ENCODE peak calls at places on chromosomes 11 and 22, in eight cellular contexts. F is CD8-positive, alpha-beta T cell; M is pancreas; W is mesendoderm; Y is BE2C; A is mammary epithelial cell; B is astrocyte; I is CD4-positive, alpha-beta T cell. Q is an unnamed sample. For H3K27me3, the result is how much of the 10 kb centered on the place peaks cover.

GRCh38 chr22:37905534-37906363 is at the start of gene MICALL1:
- DNase-seq in F (peak), M (peak), W (peak), Y (peak), A (peak), B (peak), I (peak), Q (peak)

GRCh38 chr11:43119275-43119970 is 192.4 kb upstream of the API5 start:
- DNase-seq in F (no peak), M (no peak), W (peak), Y (no peak), A (no peak), B (no peak), I (no peak), Q (no peak)

GRCh38 chr11:87493516-87493915 is 455.8 kb downstream of the TMEM135 start:
- DNase-seq in F (no peak), M (no peak), W (peak), Y (no peak), A (no peak), B (peak), I (no peak), Q (no peak)

GRCh38 chr11:115724709-115725108 is 220.5 kb upstream of the CADM1 start:
- DNase-seq in F (no peak), M (no peak), W (no peak), Y (no peak), A (peak), B (peak), I (no peak), Q (no peak)

GRCh38 chr11:123753110-123753509 is 1.2 kb downstream of the OR6X1 start:
- DNase-seq in F (no peak), M (no peak), W (no peak), Y (no peak), A (no peak), B (no peak), I (no peak), Q (no peak)

GRCh38 chr22:25139062-25139461 is 60.6 kb upstream of the CRYBB3 start:
- DNase-seq in F (no peak), M (peak), W (no peak), Y (no peak), A (no peak), B (no peak), I (no peak), Q (no peak)

GRCh38 chr22:35018995-35019394 is 47.0 kb upstream of the ISX start:
- DNase-seq in F (no peak), M (no peak), W (no peak), Y (no peak), A (no peak), B (no peak), I (no peak), Q (no peak)

GRCh38 chr22:37254206-37254866 is 10.3 kb upstream of the RAC2 start:
- DNase-seq in F (no peak), M (no peak), W (no peak), Y (no peak), A (peak), B (peak), I (no peak), Q (no peak)

GRCh38 chr11:128956401-128957203 is 13.9 kb upstream of the TP53AIP1 start:
- DNase-seq in F (no peak), M (peak), W (peak), Y (peak), A (peak), B (peak), I (no peak), Q (peak)

GRCh38 chr11:34758262-34758661 is 137.4 kb downstream of the EHF start:
- DNase-seq in F (no peak), M (no peak), W (no peak), Y (no peak), A (no peak), B (no peak), I (no peak), Q (peak)

GRCh38 chr11:116529210-116529609 is 243.6 kb downstream of the BUD13 start:
- DNase-seq in F (no peak), M (no peak), W (no peak), Y (no peak), A (no peak), B (no peak), I (no peak), Q (no peak)

GRCh38 chr11:13140873-13141655 is 131.9 kb downstream of the RASSF10 start:
- DNase-seq in F (no peak), M (peak), W (no peak), Y (no peak), A (peak), B (peak), I (no peak), Q (no peak)

GRCh38 chr11:48101958-48102357 is 114.7 kb upstream of the OR4B1 start:
- DNase-seq in F (no peak), M (no peak), W (no peak), Y (no peak), A (no peak), B (no peak), I (no peak), Q (no peak)

GRCh38 chr22:19105867-19106802 is 16.1 kb downstream of the DGCR2 start:
- DNase-seq in F (peak), M (no peak), W (peak), Y (peak), A (peak), B (no peak), I (peak), Q (peak)

GRCh38 chr11:8905528-8906165 is 5.3 kb upstream of the AKIP1 start:
- DNase-seq in F (no peak), M (no peak), W (no peak), Y (no peak), A (peak), B (peak), I (no peak), Q (no peak)

GRCh38 chr22:45212306-45212709 is 28.4 kb downstream of the KIAA0930 start:
- DNase-seq in F (no peak), M (no peak), W (peak), Y (peak), A (peak), B (peak), I (no peak), Q (peak)

GRCh38 chr11:83033972-83034672 is 37.6 kb downstream of the RAB30 start:
- DNase-seq in F (no peak), M (peak), W (no peak), Y (peak), A (peak), B (peak), I (no peak), Q (peak)

GRCh38 chr22:36741204-36741793 is 34.6 kb downstream of the IFT27 start:
- DNase-seq in F (no peak), M (no peak), W (peak), Y (peak), A (no peak), B (no peak), I (no peak), Q (peak)

GRCh38 chr11:35073691-35074382 is 65.1 kb upstream of the CD44 start:
- DNase-seq in F (no peak), M (no peak), W (no peak), Y (no peak), A (peak), B (no peak), I (no peak), Q (no peak)

GRCh38 chr11:47981667-47982404 is 1.5 kb downstream of the PTPRJ start:
- DNase-seq in F (no peak), M (no peak), W (no peak), Y (no peak), A (no peak), B (no peak), I (no peak), Q (no peak)

GRCh38 chr11:12900496-12900895 is 108.6 kb upstream of the RASSF10 start:
- DNase-seq in F (no peak), M (no peak), W (no peak), Y (no peak), A (peak), B (peak), I (no peak), Q (no peak)

GRCh38 chr11:2535673-2536439 is 91.0 kb downstream of the KCNQ1 start:
- DNase-seq in F (no peak), M (no peak), W (no peak), Y (peak), A (no peak), B (no peak), I (no peak), Q (no peak)

GRCh38 chr11:104891135-104891534 is 7.1 kb downstream of the CASP12 start:
- DNase-seq in F (no peak), M (no peak), W (no peak), Y (no peak), A (no peak), B (peak), I (no peak), Q (no peak)

GRCh38 chr11:5846689-5847088 is 5.0 kb upstream of the OR52E6 start:
- DNase-seq in F (no peak), M (no peak), W (no peak), Y (no peak), A (no peak), B (no peak), I (no peak), Q (peak)

GRCh38 chr22:46119729-46120419 is 30.5 kb upstream of the PPARA start:
- DNase-seq in F (no peak), M (peak), W (no peak), Y (peak), A (no peak), B (peak), I (no peak), Q (peak)

GRCh38 chr11:128890543-128891409 is at the start of gene KCNJ5:
- DNase-seq in F (no peak), M (peak), W (no peak), Y (peak), A (peak), B (no peak), I (no peak), Q (no peak)

GRCh38 chr11:112231952-112232351 is 5.7 kb downstream of the PTS start:
- DNase-seq in F (no peak), M (no peak), W (no peak), Y (no peak), A (no peak), B (no peak), I (no peak), Q (no peak)

GRCh38 chr11:64121637-64122410 is 44.1 kb downstream of the MACROD1 start:
- DNase-seq in F (no peak), M (no peak), W (no peak), Y (no peak), A (peak), B (peak), I (no peak), Q (no peak)

GRCh38 chr11:12474871-12475270 is 97.5 kb downstream of the PARVA start:
- DNase-seq in F (no peak), M (no peak), W (no peak), Y (no peak), A (no peak), B (no peak), I (no peak), Q (no peak)

GRCh38 chr11:44427432-44427831 is 117.5 kb upstream of the ALX4 start:
- DNase-seq in F (no peak), M (no peak), W (peak), Y (peak), A (no peak), B (no peak), I (no peak), Q (peak)

GRCh38 chr11:62560566-62561103 is 13.1 kb downstream of the EEF1G start:
- DNase-seq in F (peak), M (peak), W (peak), Y (peak), A (peak), B (peak), I (peak), Q (peak)

GRCh38 chr11:4140067-4140636 is 45.6 kb downstream of the RRM1 start:
- DNase-seq in F (no peak), M (no peak), W (no peak), Y (no peak), A (no peak), B (no peak), I (no peak), Q (no peak)

GRCh38 chr11:4134844-4135243 is 40.2 kb downstream of the RRM1 start:
- DNase-seq in F (no peak), M (no peak), W (no peak), Y (no peak), A (peak), B (peak), I (no peak), Q (no peak)
- H3K27me3 ChIP-seq in F (under half), M (under half), W (under half), Y (under half), A (under half), B (under half), I (under half), Q (under half)

DNA sequence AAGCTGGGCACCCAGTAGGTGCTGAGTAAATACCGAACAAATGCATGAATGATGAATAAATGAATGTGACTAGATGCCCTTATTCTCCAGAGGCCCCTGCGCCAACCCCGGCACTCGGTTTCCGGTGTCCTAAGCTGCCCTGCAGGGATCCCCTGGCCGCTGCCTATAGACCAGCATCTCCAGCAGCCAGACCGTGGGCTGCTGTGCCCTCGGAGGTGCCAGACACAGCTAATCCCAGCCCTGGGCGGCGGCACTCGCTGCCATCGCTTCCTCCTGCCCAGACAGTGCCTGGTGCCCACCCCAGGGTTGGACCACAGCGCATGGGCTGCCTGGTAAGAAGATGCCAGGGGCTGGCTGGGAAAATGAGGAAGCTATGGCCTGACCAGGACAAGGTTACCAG is 15.6 kb downstream of the CREB3L1 start:
- DNase-seq in F (no peak), M (no peak), W (no peak), Y (no peak), A (no peak), B (no peak), I (no peak), Q (no peak)
- H3K27me3 ChIP-seq in F (under half), M (under half), W (under half), Y (under half), A (under half), B (under half), I (under half), Q (under half)

DNA sequence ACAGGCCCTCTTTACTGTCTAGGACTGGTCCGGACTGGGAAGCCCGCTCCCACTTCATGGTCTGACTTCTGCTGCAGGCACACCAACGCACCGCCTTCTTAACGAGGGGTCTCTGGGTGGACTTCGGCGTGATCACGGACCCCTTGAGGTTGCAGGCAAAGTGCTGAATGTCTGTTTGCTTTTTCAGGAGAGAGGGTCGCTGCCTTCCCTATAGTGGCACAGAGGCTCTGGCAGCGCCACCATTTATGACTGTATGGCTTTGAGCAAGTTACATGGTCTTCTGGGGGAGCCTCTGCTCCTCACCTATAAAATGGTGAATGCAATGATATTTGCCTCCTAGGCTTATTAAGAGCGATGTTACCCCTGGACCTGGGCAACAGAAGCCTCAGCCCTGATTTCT is 1.4 kb upstream of the SCN4B start:
- DNase-seq in F (no peak), M (no peak), W (no peak), Y (no peak), A (no peak), B (no peak), I (no peak), Q (no peak)
- H3K27me3 ChIP-seq in F (under half), M (under half), W (half or more), Y (half or more), A (under half), B (half or more), I (half or more), Q (half or more)

DNA sequence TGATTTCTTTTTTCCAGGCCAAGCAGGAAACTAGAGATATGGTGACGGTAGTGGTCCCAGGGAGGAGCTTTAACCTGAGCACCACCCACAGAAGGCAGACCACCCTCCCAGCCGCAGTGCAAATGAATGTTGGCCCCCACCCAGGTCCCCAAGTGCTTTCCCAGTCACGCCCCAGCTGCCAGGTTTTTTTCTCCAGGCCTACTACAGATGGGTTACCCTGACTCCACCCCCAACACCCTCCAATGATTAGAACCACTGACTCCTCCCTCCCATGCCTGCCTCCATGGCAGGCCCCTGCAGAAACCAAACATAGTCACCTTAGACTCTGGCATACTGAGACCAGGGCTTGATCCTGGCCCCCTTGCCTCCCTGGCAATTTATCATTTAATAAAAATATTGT is 58.7 kb upstream of the CHST1 start:
- DNase-seq in F (no peak), M (no peak), W (no peak), Y (peak), A (no peak), B (no peak), I (no peak), Q (no peak)
- H3K27me3 ChIP-seq in F (under half), M (under half), W (under half), Y (under half), A (under half), B (under half), I (under half), Q (under half)

DNA sequence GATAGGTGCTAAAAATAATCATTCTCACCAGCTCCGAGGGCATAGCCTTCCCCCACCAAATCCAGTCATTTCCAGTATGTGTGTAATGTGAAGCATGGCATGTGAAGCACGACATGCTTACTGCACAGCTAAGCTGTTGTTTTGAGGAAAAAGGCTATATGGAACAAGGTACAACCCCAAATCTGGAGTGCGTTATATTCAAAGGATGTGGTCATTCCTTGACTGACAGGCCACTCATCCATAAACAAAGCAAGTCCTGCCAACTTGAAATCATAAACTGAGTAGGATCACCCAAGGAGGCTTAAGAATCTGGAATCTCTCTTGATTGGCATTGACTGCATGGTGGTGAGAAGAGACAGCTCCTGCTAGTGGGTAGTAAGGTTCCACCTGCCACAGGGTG is 3.7 kb downstream of the MAP6 start:
- DNase-seq in F (no peak), M (no peak), W (no peak), Y (no peak), A (no peak), B (no peak), I (no peak), Q (no peak)
- H3K27me3 ChIP-seq in F (under half), M (under half), W (under half), Y (under half), A (under half), B (under half), I (half or more), Q (under half)

DNA sequence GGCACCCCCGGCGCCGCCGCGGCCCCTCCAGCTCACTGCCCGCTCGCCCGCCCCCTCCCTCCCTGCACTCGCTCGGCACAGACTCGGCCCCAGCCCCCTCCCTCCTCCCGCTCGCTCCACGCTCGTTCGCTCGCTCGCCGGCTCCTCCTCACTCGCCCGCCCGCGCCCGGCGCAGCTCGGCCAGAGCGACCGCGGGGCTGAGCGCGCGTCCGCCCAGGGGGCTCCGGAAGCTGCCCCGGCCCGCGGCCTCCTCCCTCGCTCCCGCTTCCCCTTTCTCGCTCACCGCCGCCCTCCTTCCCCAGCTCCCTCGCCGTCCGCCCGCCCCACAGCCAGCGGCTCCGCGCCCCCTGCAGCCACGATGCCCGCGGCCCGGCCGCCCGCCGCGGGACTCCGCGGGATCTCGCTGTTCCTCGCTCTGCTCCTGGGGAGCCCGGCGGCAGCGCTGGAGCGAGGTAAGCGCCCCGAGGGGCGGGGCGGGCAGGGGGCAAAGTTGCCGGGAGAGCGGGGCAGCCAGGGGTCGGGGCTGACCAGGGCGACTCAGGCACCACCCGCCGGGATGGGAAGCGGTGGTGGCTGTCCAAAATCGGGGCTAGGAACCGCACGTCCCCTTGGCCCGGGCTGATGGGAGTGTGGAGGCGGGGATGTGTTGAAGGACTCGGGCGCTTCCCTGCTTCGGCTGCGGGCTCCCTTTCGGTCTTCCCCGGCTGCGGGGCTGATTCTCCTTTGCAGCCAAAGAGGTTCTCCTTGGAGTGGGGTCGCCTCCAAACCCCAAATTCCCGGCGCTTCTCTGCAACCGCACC is at the start of gene SEZ6L:
- DNase-seq in F (no peak), M (no peak), W (peak), Y (peak), A (no peak), B (no peak), I (no peak), Q (no peak)
- H3K27me3 ChIP-seq in F (under half), M (under half), W (under half), Y (under half), A (under half), B (under half), I (half or more), Q (under half)

GRCh38 chr22:50600967-50601668 is 525 bp downstream of the MAPK8IP2 start:
- DNase-seq in F (no peak), M (no peak), W (no peak), Y (peak), A (no peak), B (no peak), I (no peak), Q (no peak)

GRCh38 chr22:50600541-50600940 is at the start of gene MAPK8IP2:
- DNase-seq in F (no peak), M (no peak), W (no peak), Y (peak), A (no peak), B (no peak), I (no peak), Q (peak)

GRCh38 chr22:50599816-50600454 is 658 bp upstream of the MAPK8IP2 start:
- DNase-seq in F (peak), M (peak), W (peak), Y (peak), A (peak), B (no peak), I (peak), Q (peak)

GRCh38 chr22:50602338-50602700 is 1.7 kb downstream of the MAPK8IP2 start:
- DNase-seq in F (no peak), M (no peak), W (no peak), Y (no peak), A (no peak), B (no peak), I (no peak), Q (no peak)

GRCh38 chr22:50601669-50602337 is 1.2 kb downstream of the MAPK8IP2 start:
- DNase-seq in F (no peak), M (no peak), W (no peak), Y (no peak), A (no peak), B (no peak), I (no peak), Q (no peak)
- H3K27me3 ChIP-seq in F (under half), M (under half), W (under half), Y (under half), A (under half), B (under half), I (half or more), Q (under half)